ENCODE peak calls at places on chromosomes 7 and 10, in nine cellular contexts. U, Q, D, M, I, O, Z, S and G are unnamed samples.

GRCh38 chr7:133564484-133564883 is 311.6 kb downstream of the EXOC4 start:
- DNase-seq in U (no peak), Q (no peak), D (no peak), M (no peak), I (no peak), O (no peak), Z (no peak), S (no peak), G (no peak)

GRCh38 chr10:130812381-130813148 is 499.0 kb downstream of the TCERG1L start:
- DNase-seq in U (no peak), Q (no peak), D (no peak), M (no peak), I (no peak), O (no peak), Z (no peak), S (no peak), G (no peak)

GRCh38 chr7:122082670-122083069 is 61.4 kb downstream of the AASS start:
- DNase-seq in U (no peak), Q (no peak), D (no peak), M (no peak), I (no peak), O (no peak), Z (no peak), S (no peak), G (no peak)

GRCh38 chr7:78400038-78400437 is 601.5 kb downstream of the PHTF2 start:
- DNase-seq in U (no peak), Q (no peak), D (no peak), M (no peak), I (no peak), O (no peak), Z (no peak), S (no peak), G (no peak)

GRCh38 chr7:139043823-139044812 is 8.3 kb upstream of the ZC3HAV1L start:
- DNase-seq in U (no peak), Q (no peak), D (no peak), M (no peak), I (peak; percentile 49), O (no peak), Z (peak; percentile 36), S (no peak), G (no peak)

GRCh38 chr10:24907956-24908355 is 44.5 kb downstream of the PRTFDC1 start:
- DNase-seq in U (no peak), Q (no peak), D (no peak), M (no peak), I (no peak), O (no peak), Z (no peak), S (no peak), G (no peak)

GRCh38 chr10:43926371-43926770 is 277.7 kb upstream of the ZNF32 start:
- DNase-seq in U (no peak), Q (no peak), D (no peak), M (no peak), I (no peak), O (no peak), Z (no peak), S (no peak), G (no peak)

GRCh38 chr7:151454932-151455530 is 15.1 kb upstream of the CRYGN start:
- DNase-seq in U (no peak), Q (no peak), D (no peak), M (no peak), I (no peak), O (no peak), Z (no peak), S (no peak), G (no peak)

GRCh38 chr7:101728888-101729883 is 88.2 kb upstream of the CUX1 start:
- DNase-seq in U (peak; percentile 91), Q (no peak), D (no peak), M (peak; percentile 91), I (no peak), O (no peak), Z (peak; percentile 42), S (peak; percentile 65), G (peak; percentile 86)

GRCh38 chr7:45627691-45628456 is 53.7 kb downstream of the ADCY1 start:
- DNase-seq in U (no peak), Q (no peak), D (no peak), M (no peak), I (no peak), O (no peak), Z (no peak), S (no peak), G (no peak)